ENCODE peak calls at places on chromosomes 1 and 21, in four cellular contexts. A, X, G and V are unnamed samples. For H3K4me1, the result is how much of the 10 kb centered on the place peaks cover.

GRCh38 chr1:96980448-96980847 is 258.9 kb downstream of the PTBP2 start:
- DNase-seq in A (no peak), X (no peak), G (no peak), V (no peak)

GRCh38 chr21:31243611-31244010 is 100.5 kb downstream of the TIAM1 start:
- DNase-seq in A (no peak), X (no peak), G (no peak), V (no peak)

GRCh38 chr21:20647603-20648002 is 350.6 kb upstream of the NCAM2 start:
- DNase-seq in A (no peak), X (no peak), G (no peak), V (no peak)

GRCh38 chr1:114609826-114610225 is 28.4 kb upstream of the BCAS2 start:
- DNase-seq in A (no peak), X (no peak), G (no peak), V (no peak)

GRCh38 chr1:15212216-15212988 is 34.6 kb upstream of the FHAD1 start:
- DNase-seq in A (no peak), X (no peak), G (peak), V (no peak)

GRCh38 chr1:186212574-186213224 is 162.4 kb downstream of the TPR start:
- DNase-seq in A (peak), X (peak), G (peak), V (peak)

GRCh38 chr1:240658312-240658975 is 46.5 kb upstream of the GREM2 start:
- DNase-seq in A (no peak), X (peak), G (no peak), V (no peak)

GRCh38 chr1:43327549-43328292 is 9.9 kb upstream of the MPL start:
- DNase-seq in A (no peak), X (peak), G (no peak), V (no peak)

DNA sequence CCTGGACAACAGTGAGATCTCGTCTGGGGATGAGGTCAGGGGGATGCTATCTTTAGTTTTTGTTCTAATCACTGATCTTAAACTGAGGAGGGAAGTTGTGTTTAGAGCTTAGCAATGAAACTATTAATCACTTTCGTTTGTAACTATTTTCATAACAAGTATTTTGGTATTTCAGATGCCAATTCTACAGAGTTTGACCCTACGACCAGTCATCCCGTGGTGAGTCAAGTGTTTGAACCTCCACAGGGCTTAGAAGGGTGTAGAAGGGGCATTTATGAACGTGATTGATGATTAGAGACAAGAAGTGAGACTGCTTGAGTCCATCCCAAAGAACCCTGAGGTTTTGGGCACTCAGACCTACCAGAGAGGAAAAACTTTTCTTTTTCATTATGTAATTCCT is 15.6 kb downstream of the SLFNL1 start:
- DNase-seq in A (no peak), X (no peak), G (no peak), V (no peak)
- H3K4me1 ChIP-seq in A (under half), X (under half), G (under half), V (under half)

DNA sequence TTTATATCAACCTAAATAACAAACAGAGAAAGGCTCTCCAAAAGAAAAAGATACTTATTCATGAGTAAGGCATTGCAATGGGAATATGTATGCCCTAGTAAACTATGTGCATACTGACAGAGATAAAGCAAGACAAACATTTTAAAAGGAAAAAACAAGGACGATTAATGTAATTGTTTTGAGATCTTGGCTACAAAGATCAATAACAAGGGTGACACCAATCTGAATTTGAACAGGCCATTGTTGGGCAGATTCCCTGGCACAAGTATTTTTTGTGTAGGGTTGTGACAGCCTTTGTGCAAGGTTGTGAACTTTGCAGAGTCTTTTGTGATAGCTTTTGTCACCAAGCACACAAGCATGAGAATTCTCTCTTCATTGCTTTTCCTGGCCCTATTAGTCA is 85.3 kb downstream of the EDEM3 start:
- DNase-seq in A (no peak), X (no peak), G (no peak), V (no peak)
- H3K18ac ChIP-seq in A (no peak), X (no peak), G (no peak), V (no peak)

GRCh38 chr1:81042225-81042624 is 758.5 kb upstream of the ADGRL2 start:
- DNase-seq in A (no peak), X (no peak), G (no peak), V (no peak)

GRCh38 chr1:81050390-81050789 is 750.3 kb upstream of the ADGRL2 start:
- DNase-seq in A (no peak), X (no peak), G (no peak), V (no peak)

GRCh38 chr1:81044708-81045107 is 756.0 kb upstream of the ADGRL2 start:
- DNase-seq in A (no peak), X (peak), G (no peak), V (no peak)
- H3K4me2 ChIP-seq in A (no peak), X (no peak), G (no peak), V (no peak)

DNA sequence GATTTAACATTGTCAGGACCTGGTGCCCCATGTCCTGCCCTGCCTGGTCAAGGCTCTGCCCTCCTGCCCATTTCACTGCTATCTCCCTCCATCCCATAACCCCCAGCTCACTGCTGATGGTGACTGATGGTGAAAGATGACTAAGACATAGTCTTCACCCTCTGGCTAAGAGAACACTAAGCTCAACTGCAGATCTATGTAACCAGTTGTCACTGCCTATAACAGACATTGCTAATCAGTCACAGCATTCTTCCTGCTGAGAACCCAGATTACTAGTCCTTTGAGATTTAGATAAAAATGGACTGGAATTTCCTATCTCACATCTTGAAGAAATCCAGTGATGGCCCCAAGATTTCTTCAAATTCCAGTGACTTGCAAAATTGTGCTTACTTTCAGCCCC is 8.0 kb upstream of the ZNF362 start:
- DNase-seq in A (no peak), X (no peak), G (no peak), V (no peak)
- H3K4me1 ChIP-seq in A (under half), X (under half), G (under half), V (under half)

DNA sequence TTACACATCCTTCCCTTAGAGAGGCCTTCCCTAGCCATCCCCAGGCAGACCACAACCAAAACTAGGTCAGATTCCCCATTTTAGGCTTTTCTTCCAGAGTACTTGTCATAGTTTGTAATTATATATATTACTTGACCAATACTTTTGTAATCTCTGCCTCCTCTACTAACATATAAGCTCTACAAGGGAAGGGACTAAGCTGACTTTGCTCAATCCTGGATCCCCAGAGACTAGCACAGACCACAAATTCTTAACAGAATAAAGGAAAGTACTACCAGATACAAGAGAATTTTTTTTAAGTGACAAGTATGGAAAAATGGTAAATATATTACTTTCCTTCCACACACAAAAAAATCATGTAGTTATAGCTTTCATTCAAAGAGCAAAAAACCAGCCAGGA is 2.0 kb downstream of the ZMYM6 start:
- DNase-seq in A (no peak), X (no peak), G (peak), V (no peak)
- H3K18ac ChIP-seq in A (no peak), X (no peak), G (no peak), V (no peak)

DNA sequence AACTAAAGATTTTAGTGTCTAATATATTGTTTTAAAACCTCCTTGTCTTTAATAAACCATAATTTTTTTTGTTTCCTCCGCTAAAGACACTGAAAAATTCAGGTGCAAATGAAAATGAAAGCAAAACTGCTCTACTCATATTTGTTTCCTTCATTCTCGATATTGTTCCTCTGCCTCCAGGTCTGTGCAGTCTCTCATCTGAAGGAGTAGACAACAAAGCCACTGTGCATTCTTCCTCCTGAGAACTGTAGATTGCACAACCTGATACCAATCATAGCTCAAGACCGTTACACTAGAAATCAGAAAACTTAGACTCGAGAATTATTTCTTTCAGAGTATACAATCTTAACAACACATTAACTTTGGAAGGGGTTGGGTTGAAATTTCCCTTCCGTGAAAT is 373.1 kb upstream of the CXADR start:
- DNase-seq in A (no peak), X (no peak), G (no peak), V (no peak)
- H3K4me2 ChIP-seq in A (no peak), X (no peak), G (no peak), V (no peak)

GRCh38 chr1:226712779-226713420 is 26.2 kb downstream of the ITPKB start:
- DNase-seq in A (no peak), X (no peak), G (no peak), V (no peak)
- H3K4me1 ChIP-seq in A (under half), X (under half), G (under half), V (under half)

DNA sequence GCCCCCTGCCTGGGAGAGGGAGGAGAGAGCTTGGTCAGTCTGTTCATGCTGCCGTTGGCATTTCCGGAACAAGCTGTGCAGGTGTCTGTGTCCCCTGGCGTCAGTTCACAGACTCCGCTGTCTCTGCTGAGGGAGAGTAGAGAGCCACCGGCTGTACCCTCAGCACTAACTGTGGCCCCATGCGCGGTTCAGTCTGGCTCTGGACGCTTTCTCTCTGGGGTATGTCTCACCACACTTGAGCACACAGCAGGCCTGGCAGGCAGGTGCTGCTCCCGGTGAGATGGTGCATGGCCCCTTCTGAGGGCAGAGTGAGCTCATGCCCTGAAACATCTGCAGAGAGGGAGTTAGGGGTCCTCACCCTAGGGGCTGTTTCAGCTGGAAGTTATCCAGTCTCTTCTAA is 60.0 kb upstream of the TLR5 start:
- DNase-seq in A (no peak), X (no peak), G (no peak), V (no peak)
- H3K18ac ChIP-seq in A (no peak), X (no peak), G (no peak), V (peak)

GRCh38 chr1:202223110-202223834 is 29.7 kb downstream of the LGR6 start:
- DNase-seq in A (no peak), X (no peak), G (no peak), V (no peak)
- H3K4me2 ChIP-seq in A (no peak), X (no peak), G (no peak), V (no peak)